ENCODE peak calls at places on chromosomes 7 and 10, in seven cellular contexts. G, U, B, W, V, E and A are unnamed samples.

GRCh38 chr10:80260295-80261243 is 28.9 kb downstream of the MAT1A start:
- DNase-seq in V (no peak), E (no peak), B (peak; percentile 52), G (no peak), U (peak; percentile 68), W (no peak), A (peak; percentile 12)

GRCh38 chr7:81445462-81445861 is 324.4 kb downstream of the HGF start:
- DNase-seq in W (no peak), E (no peak), U (no peak), G (no peak), V (no peak), B (no peak), A (no peak)

GRCh38 chr10:49579621-49580020 is 30.5 kb upstream of the SLC18A3 start:
- DNase-seq in G (no peak), E (no peak), U (no peak), W (no peak), B (no peak), V (no peak), A (no peak)

GRCh38 chr7:76300210-76300731 is 2.2 kb upstream of the HSPB1 start:
- DNase-seq in V (no peak), B (no peak), G (peak; percentile 89), W (no peak), E (no peak), U (no peak), A (no peak)

GRCh38 chr7:135648235-135648634 is 14.1 kb upstream of the STMP1 start:
- DNase-seq in B (no peak), W (no peak), E (no peak), G (no peak), V (no peak), U (no peak), A (no peak)

GRCh38 chr10:83886871-83887270 is 252.4 kb upstream of the GHITM start:
- DNase-seq in E (no peak), V (peak; percentile 1), U (no peak), G (no peak), W (no peak), B (no peak), A (no peak)

GRCh38 chr7:22561895-22562593 is 62.1 kb upstream of the STEAP1B start:
- DNase-seq in B (peak; percentile 33), W (no peak), U (no peak), G (peak; percentile 55), E (no peak), V (no peak), A (no peak)

GRCh38 chr10:122142652-122143237 is 128.4 kb upstream of the BTBD16 start:
- DNase-seq in B (peak; percentile 61), U (no peak), E (no peak), W (no peak), V (no peak), G (peak; percentile 35), A (no peak)

GRCh38 chr10:123746927-123747326 is 80.8 kb downstream of the GPR26 start:
- DNase-seq in U (no peak), B (no peak), E (no peak), W (no peak), V (no peak), G (no peak), A (no peak)

GRCh38 chr7:90383879-90384278 is 19.4 kb upstream of the CLDN12 start:
- DNase-seq in U (no peak), V (no peak), W (no peak), G (peak; percentile 42), B (no peak), E (no peak), A (no peak)

GRCh38 chr10:11587860-11588259 is 23.6 kb downstream of the USP6NL start:
- DNase-seq in G (peak; percentile 60), U (no peak), B (no peak), V (no peak), E (no peak), W (no peak), A (no peak)

GRCh38 chr10:115214799-115215198 is 121.6 kb downstream of the ATRNL1 start:
- DNase-seq in G (no peak), E (no peak), V (no peak), B (no peak), W (no peak), U (no peak), A (no peak)

GRCh38 chr7:42745357-42746022 is 166.4 kb downstream of the C7orf25 start:
- DNase-seq in B (peak; percentile 70), U (peak; percentile 32), G (peak; percentile 42), V (no peak), E (no peak), W (no peak), A (peak; percentile 22)

GRCh38 chr7:55144333-55144954 is 125.6 kb downstream of the EGFR start:
- DNase-seq in U (no peak), W (no peak), V (no peak), E (no peak), B (peak; percentile 31), G (no peak), A (no peak)

GRCh38 chr10:76038696-76039095 is 607.3 kb downstream of the LRMDA start:
- DNase-seq in V (no peak), G (no peak), E (no peak), W (no peak), B (no peak), U (no peak), A (no peak)

GRCh38 chr7:156927571-156928405 is 21.7 kb upstream of the NOM1 start:
- DNase-seq in G (no peak), W (no peak), E (no peak), V (no peak), U (no peak), B (no peak), A (no peak)

GRCh38 chr7:101171442-101171837 is 6.1 kb upstream of the VGF start:
- DNase-seq in V (no peak), U (no peak), E (no peak), W (no peak), G (no peak), B (no peak), A (no peak)

GRCh38 chr7:29442146-29442545 is 121.5 kb upstream of the PRR15 start:
- DNase-seq in V (peak; percentile 71), W (no peak), G (peak; percentile 76), E (no peak), B (no peak), U (no peak), A (no peak)

GRCh38 chr10:126511917-126512487 is 123.7 kb upstream of the ADAM12 start:
- DNase-seq in U (no peak), E (no peak), B (no peak), G (no peak), V (no peak), W (no peak), A (no peak)

GRCh38 chr10:77318739-77319138 is 318.9 kb downstream of the KCNMA1 start:
- DNase-seq in W (no peak), B (no peak), U (no peak), E (peak; percentile 29), G (peak; percentile 71), V (no peak), A (no peak)